ENCODE peak calls at places on chromosomes 3 and 15, in ten cellular contexts. V, M, H, O, R, A, W, B, Y and X are unnamed samples.

GRCh38 chr3:66789584-66790237 is 208.4 kb upstream of the KBTBD8 start:
- DNase-seq in Y (no peak), A (no peak), H (no peak), R (no peak), B (no peak), M (peak; percentile 4), W (no peak), V (no peak), O (no peak), X (no peak)

GRCh38 chr3:14393440-14394111 is 8.8 kb upstream of the SLC6A6 start:
- DNase-seq in B (no peak), W (no peak), Y (no peak), M (no peak), R (no peak), O (no peak), H (no peak), V (no peak), A (no peak), X (no peak)

GRCh38 chr3:9781551-9781950 is 10.7 kb downstream of the TADA3 start:
- DNase-seq in V (no peak), O (no peak), A (no peak), B (no peak), Y (no peak), R (no peak), W (no peak), H (no peak), M (no peak), X (no peak)

GRCh38 chr3:130896101-130896500 is 2.2 kb downstream of the ATP2C1 start:
- DNase-seq in R (no peak), V (no peak), A (no peak), M (no peak), Y (no peak), H (no peak), W (no peak), B (no peak), O (no peak), X (peak; percentile 40)

GRCh38 chr3:174153875-174154274 is 705.3 kb upstream of the NAALADL2 start:
- DNase-seq in A (no peak), B (no peak), V (no peak), H (no peak), R (no peak), O (no peak), W (no peak), Y (no peak), M (no peak), X (no peak)

GRCh38 chr15:65939901-65940617 is 70.8 kb downstream of the RAB11A start:
- DNase-seq in R (no peak), Y (no peak), A (no peak), W (no peak), H (no peak), B (no peak), M (no peak), O (peak; percentile 74), V (no peak), X (no peak)

GRCh38 chr3:78529601-78530000 is 1238.2 kb downstream of the ROBO1 start:
- DNase-seq in B (no peak), V (no peak), W (no peak), A (no peak), R (no peak), O (no peak), H (no peak), M (no peak), Y (no peak), X (no peak)

GRCh38 chr3:28502555-28502954 is 153.9 kb upstream of the AZI2 start:
- DNase-seq in H (no peak), W (no peak), A (no peak), V (no peak), M (no peak), O (no peak), B (no peak), Y (no peak), R (no peak), X (no peak)

GRCh38 chr15:31276596-31277298 is 49.9 kb upstream of the KLF13 start:
- DNase-seq in V (no peak), O (no peak), R (no peak), B (no peak), W (no peak), M (no peak), A (peak; percentile 24), Y (no peak), H (peak; percentile 28), X (no peak)

GRCh38 chr3:133934073-133934970 is 38.6 kb upstream of the RAB6B start:
- DNase-seq in H (no peak), V (no peak), B (no peak), M (no peak), W (no peak), Y (no peak), A (no peak), O (no peak), R (no peak), X (no peak)

GRCh38 chr15:48002772-48003171 is 118.0 kb upstream of the SLC24A5 start:
- DNase-seq in O (no peak), B (no peak), R (no peak), V (no peak), M (no peak), H (no peak), Y (no peak), A (no peak), W (no peak), X (no peak)

GRCh38 chr3:155701882-155702465 is 42.9 kb downstream of the PLCH1 start:
- DNase-seq in H (no peak), O (peak; percentile 17), B (peak; percentile 31), M (no peak), W (no peak), A (no peak), V (peak; percentile 57), Y (no peak), R (peak; percentile 77), X (peak; percentile 63)

GRCh38 chr3:194584435-194584776 is 48.8 kb downstream of the TMEM44 start:
- DNase-seq in V (no peak), O (no peak), Y (no peak), B (no peak), H (no peak), M (no peak), W (no peak), A (no peak), R (no peak), X (no peak)

DNA sequence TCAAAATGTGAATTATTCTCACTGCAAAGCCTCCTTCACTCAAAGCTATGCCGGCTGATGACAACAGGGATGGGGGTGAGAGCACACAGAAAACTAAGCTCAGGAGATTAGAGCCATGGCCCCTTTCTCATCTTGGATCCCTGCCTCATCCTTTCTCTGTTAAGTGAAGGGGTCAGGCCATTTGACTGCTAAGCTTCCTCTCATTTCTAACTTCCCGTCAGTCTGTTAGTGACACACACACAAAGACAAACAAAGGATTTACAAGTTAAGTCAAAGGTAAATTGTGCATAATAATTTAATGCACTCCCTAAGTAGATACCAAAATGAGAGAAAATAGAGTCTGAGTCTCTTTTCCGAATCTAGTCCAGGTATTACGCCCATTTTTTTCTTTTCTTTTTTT is 1.2 kb downstream of the SS18L2 start:
- DNase-seq in A (no peak), O (no peak), M (no peak), R (no peak), Y (no peak), W (no peak), H (no peak), V (no peak), B (no peak), X (no peak)
- H3K4me3 ChIP-seq in A (no peak overlapping the region), O (peak overlapping the region; percentile 75), M (no peak overlapping the region), R (no peak overlapping the region), Y (peak overlapping the region; percentile 90), W (peak overlapping the region; percentile 81), H (peak overlapping the region; percentile 74), V (peak overlapping the region; percentile 55), B (no peak overlapping the region), X (peak overlapping the region; percentile 71)

DNA sequence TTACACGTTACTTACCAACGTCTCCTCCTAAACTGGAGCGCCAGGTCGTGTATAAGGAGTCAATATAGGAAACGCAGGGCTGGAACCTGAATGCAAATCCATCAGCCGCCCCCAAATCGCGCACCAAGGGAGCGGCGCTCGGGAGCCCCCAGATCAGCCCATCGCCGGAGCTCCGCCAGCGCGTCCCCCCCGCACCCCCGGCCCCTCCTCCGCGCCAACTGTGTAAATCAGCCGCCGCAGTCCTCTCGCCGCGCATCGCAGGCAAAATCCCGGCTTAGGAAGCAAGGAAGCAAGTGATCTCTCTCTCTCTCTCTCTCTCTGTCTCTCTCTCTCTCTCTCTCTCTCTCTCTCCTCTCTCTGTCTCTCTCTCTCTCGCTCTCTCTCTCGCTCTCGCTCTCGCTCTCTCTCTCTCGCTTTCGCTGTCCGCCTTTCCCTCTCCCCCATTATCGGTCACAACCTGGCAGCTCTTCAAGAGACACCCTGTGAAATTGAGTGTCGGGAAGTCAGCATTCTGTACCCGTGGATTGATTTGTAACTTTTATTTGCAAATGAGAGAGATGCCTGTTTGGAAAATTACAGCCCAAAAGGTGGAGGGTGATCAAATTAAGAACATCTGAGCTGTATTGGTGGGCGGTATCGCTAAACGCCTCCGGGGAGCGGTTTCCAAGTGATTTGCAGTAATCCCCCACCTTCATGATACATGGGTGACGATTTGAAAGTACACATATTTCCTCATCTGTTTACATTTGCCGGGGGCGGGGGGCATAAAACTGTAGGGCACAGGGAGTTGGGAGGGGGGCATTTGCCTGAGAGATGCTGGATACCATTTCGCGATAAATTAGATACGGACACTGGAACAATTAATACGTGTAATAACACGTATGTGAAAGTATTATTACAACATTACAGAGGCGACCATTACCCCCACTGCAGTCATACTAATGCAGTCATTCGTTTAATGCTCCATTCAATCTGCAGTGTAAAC is 685 bp upstream of the SLITRK3 start:
- DNase-seq in O (no peak), M (no peak), A (no peak), Y (no peak), W (no peak), R (peak; percentile 14), V (no peak), H (no peak), B (peak; percentile 23), X (no peak)
- H3K4me3 ChIP-seq in O (peak overlapping the region; percentile 9), M (peak overlapping the region; percentile 3), A (peak overlapping the region; percentile 70), Y (peak overlapping the region; percentile 65), W (no peak overlapping the region), R (peak overlapping the region; percentile 52), V (no peak overlapping the region), H (peak overlapping the region; percentile 57), B (peak overlapping the region; percentile 79), X (no peak overlapping the region)

DNA sequence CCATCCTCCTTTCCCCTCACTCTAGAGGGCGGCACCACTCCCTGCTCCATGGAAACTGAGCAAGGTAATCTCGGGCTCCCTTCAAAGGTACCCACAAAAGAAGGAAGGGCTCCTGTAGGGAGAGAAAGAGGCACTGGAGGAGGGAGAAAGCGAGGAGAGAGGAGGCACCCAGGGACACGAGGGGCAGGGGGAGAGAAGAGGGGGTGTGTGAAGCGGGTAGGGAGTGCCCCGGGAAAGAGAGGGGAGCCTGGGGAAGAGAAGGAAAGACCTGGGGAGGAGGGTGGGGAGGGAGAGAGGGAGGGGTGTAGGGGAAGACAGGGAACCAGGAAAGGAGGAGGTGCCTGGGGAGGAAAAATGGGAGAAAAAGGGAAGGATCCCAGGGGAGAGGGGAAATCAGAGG is 523 bp downstream of the VILL start:
- DNase-seq in A (no peak), O (no peak), V (no peak), B (no peak), Y (no peak), H (no peak), M (no peak), W (no peak), R (no peak), X (no peak)
- H3K4me3 ChIP-seq in A (no peak overlapping the region), O (no peak overlapping the region), V (no peak overlapping the region), B (no peak overlapping the region), Y (no peak overlapping the region), H (no peak overlapping the region), M (no peak overlapping the region), W (no peak overlapping the region), R (no peak overlapping the region), X (no peak overlapping the region)

DNA sequence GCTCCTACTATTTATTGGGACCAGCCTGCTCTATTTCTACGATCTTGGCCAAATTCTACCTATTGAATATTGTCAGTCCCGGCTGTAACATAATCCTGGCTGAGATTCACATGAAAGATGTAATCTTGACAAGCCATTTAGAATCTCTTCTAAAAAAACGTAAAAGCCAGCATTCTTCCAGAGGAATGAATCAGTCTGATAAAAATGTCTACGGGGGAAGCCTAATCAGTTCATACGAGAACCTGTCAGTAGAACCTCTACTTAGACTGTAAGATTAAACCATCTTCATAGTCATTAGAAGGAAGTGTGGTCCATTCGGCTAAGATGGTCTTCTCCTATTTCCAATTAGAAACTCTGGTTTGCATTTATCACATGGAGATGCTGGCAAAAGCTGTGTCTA is 147.2 kb upstream of the WNT5A start:
- DNase-seq in M (no peak), A (no peak), Y (no peak), O (no peak), W (no peak), R (no peak), H (no peak), B (no peak), V (no peak), X (no peak)
- H3K4me3 ChIP-seq in M (no peak overlapping the region), A (no peak overlapping the region), Y (no peak overlapping the region), O (no peak overlapping the region), W (no peak overlapping the region), R (no peak overlapping the region), H (no peak overlapping the region), B (no peak overlapping the region), V (no peak overlapping the region), X (no peak overlapping the region)